ENCODE peak calls at places on chromosomes 11 and 22, in nine cellular contexts. Z is activated CD4-positive, alpha-beta T cell treated with anti-CD3 and anti-CD28 coated beads for 48 hours; X is AG04449; R is NCI-H2227 treated with DMSO at 0.1 percent for 48 hours; M is CD8-positive, alpha-beta memory T cell; N is KBM-7; A is T-helper 2 cell; C is fibroblast of the aortic adventitia; G is HFFc6. L is an unnamed sample.

GRCh38 chr22:19710769-19711106 is 3.6 kb upstream of the SEPTIN5 start:
- DNase-seq in C (no peak), Z (no peak), N (no peak), X (no peak), M (no peak), R (no peak), A (no peak), G (no peak), L (no peak)

GRCh38 chr11:34512810-34513673 is 552 bp downstream of the ELF5 start:
- DNase-seq in M (peak; percentile 10), A (peak; percentile 24), X (no peak), N (peak; percentile 80), C (peak; percentile 48), Z (peak; percentile 74), G (peak; percentile 57), R (no peak), L (peak; percentile 73)

GRCh38 chr11:33620423-33621120 is 80.1 kb downstream of the C11orf91 start:
- DNase-seq in M (no peak), C (peak; percentile 80), R (peak; percentile 82), A (no peak), X (no peak), Z (no peak), G (peak; percentile 22), N (no peak), L (peak; percentile 26)

GRCh38 chr11:14566331-14567063 is 46.3 kb upstream of the PSMA1 start:
- DNase-seq in R (no peak), Z (no peak), G (no peak), A (no peak), N (no peak), M (no peak), X (no peak), C (no peak), L (no peak)

GRCh38 chr11:74397531-74398243 is 546 bp downstream of the PGM2L1 start:
- DNase-seq in R (peak; percentile 70), Z (peak; percentile 34), A (peak; percentile 11), C (no peak), X (no peak), G (no peak), M (peak; percentile 21), N (peak; percentile 77), L (peak; percentile 32)

GRCh38 chr11:93196816-93197382 is 892 bp downstream of the SLC36A4 start:
- DNase-seq in G (no peak), R (no peak), M (no peak), C (no peak), Z (no peak), N (no peak), X (no peak), A (no peak), L (no peak)

GRCh38 chr11:80330302-80330701 is 889.5 kb upstream of the TENM4 start:
- DNase-seq in A (no peak), X (no peak), G (no peak), C (no peak), R (no peak), Z (no peak), N (no peak), M (no peak), L (no peak)

GRCh38 chr11:17012712-17013547 is 1.3 kb downstream of the PLEKHA7 start:
- DNase-seq in M (no peak), R (peak; percentile 22), G (no peak), C (peak; percentile 31), X (no peak), Z (no peak), N (no peak), A (no peak), L (peak; percentile 42)

GRCh38 chr11:26976389-26976788 is 17.5 kb upstream of the FIBIN start:
- DNase-seq in A (no peak), C (peak; percentile 46), X (no peak), M (no peak), R (no peak), Z (no peak), N (no peak), G (peak; percentile 57), L (peak; percentile 26)